ENCODE peak calls at places on chromosomes 5 and 9, in ten cellular contexts. W is T-helper 1 cell, K is T-helper 2 cell, V is non-pigmented ciliary epithelial cell, X is SHP77, C is fibroblast of the aortic adventitia, O is caudate nucleus, G is HTR-8/SVneo, U is cerebellar cortex, P is prostate gland. H is an unnamed sample.

GRCh38 chr5:138230261-138230660 is 17.1 kb upstream of the CDC23 start:
- DNase-seq in O (no peak), P (no peak), K (no peak), X (no peak), V (no peak), C (peak), G (no peak), U (no peak), W (no peak), H (no peak)

GRCh38 chr5:2810644-2811043 is 59.2 kb upstream of the IRX2 start:
- DNase-seq in U (no peak), K (no peak), X (no peak), P (no peak), V (no peak), O (no peak), C (no peak), W (no peak), G (no peak), H (no peak)

GRCh38 chr5:93430673-93431192 is 150.3 kb downstream of the NR2F1-AS1 start:
- DNase-seq in G (no peak), X (no peak), U (no peak), V (no peak), C (no peak), K (no peak), P (no peak), W (no peak), O (no peak), H (no peak)

GRCh38 chr5:73678322-73678740 is 52.3 kb downstream of the ARHGEF28 start:
- DNase-seq in P (no peak), V (no peak), W (no peak), C (no peak), O (no peak), U (no peak), X (no peak), G (no peak), K (no peak), H (no peak)

GRCh38 chr5:167916261-167916660 is 375.2 kb upstream of the WWC1 start:
- DNase-seq in V (no peak), G (peak), P (no peak), X (no peak), C (no peak), O (no peak), K (no peak), U (no peak), W (no peak), H (no peak)

GRCh38 chr9:104027295-104027694 is 66.8 kb upstream of the SMC2 start:
- DNase-seq in X (peak), P (no peak), O (no peak), V (no peak), W (no peak), K (no peak), C (no peak), G (no peak), U (no peak), H (no peak)

GRCh38 chr9:137112564-137113384 is 1.8 kb downstream of the DPP7 start:
- DNase-seq in C (no peak), W (no peak), O (no peak), K (no peak), V (no peak), U (no peak), G (no peak), X (no peak), P (no peak), H (no peak)

GRCh38 chr5:170347022-170347421 is 42.1 kb downstream of the KCNMB1 start:
- DNase-seq in K (no peak), G (no peak), W (no peak), P (no peak), X (no peak), C (no peak), V (no peak), U (no peak), O (no peak), H (no peak)

GRCh38 chr5:132298305-132298704 is 4.1 kb downstream of the SLC22A4 start:
- DNase-seq in G (no peak), X (no peak), P (no peak), C (peak), W (no peak), U (no peak), V (no peak), K (no peak), O (no peak), H (no peak)

GRCh38 chr9:3879315-3879714 is 353.5 kb upstream of the RFX3 start:
- DNase-seq in G (no peak), W (no peak), P (no peak), V (no peak), X (no peak), K (no peak), U (no peak), C (no peak), O (no peak), H (no peak)

GRCh38 chr5:40442346-40442745 is 237.4 kb upstream of the PTGER4 start:
- DNase-seq in O (no peak), X (no peak), W (no peak), V (no peak), U (no peak), C (no peak), G (no peak), P (no peak), K (peak), H (no peak)

GRCh38 chr9:84940294-84940693 is 270.8 kb downstream of the NTRK2 start:
- DNase-seq in G (no peak), X (no peak), P (no peak), U (no peak), C (no peak), O (no peak), W (no peak), V (no peak), K (no peak), H (no peak)

GRCh38 chr5:88298425-88298824 is 29.8 kb upstream of the TMEM161B start:
- DNase-seq in V (peak), W (no peak), C (peak), X (no peak), P (no peak), G (no peak), U (no peak), K (no peak), O (no peak), H (no peak)

H was measured in CD8-positive, alpha-beta memory T cell.